ENCODE peak calls at places on chromosomes 13 and 19, in four cellular contexts. H is stimulated activated CD4-positive, alpha-beta T cell treated with anti-CD3 and anti-CD28 coated beads, Interleukin-15, amount 100 ng/mL, for 1 hour; O is left lobe of liver; N is HS-5. X is an unnamed sample.
A peak's percentile ranks its signal among the peaks of the same experiment; 100 is the strongest.

GRCh38 chr19:46660008-46660517 is 919 bp downstream of the DACT3 start:
- DNase-seq in H (no peak), O (no peak), N (no peak), X (no peak)

GRCh38 chr19:32404939-32405430 is 585 bp upstream of the DPY19L3 start:
- DNase-seq in H (peak; percentile 18), O (peak; percentile 85), N (no peak), X (no peak)

GRCh38 chr13:113220141-113220598 is 10.8 kb downstream of the CUL4A start:
- DNase-seq in H (no peak), O (peak; percentile 86), N (no peak), X (no peak)

GRCh38 chr13:49625392-49626137 is 2.7 kb upstream of the ARL11 start:
- DNase-seq in H (no peak), O (peak; percentile 98), N (no peak), X (no peak)

GRCh38 chr19:52237197-52237596 is 32.2 kb upstream of the ZNF766 start:
- DNase-seq in H (no peak), O (no peak), N (no peak), X (no peak)

GRCh38 chr13:100075700-100076587 is 12.9 kb upstream of the PCCA start:
- DNase-seq in H (no peak), O (peak; percentile 69), N (no peak), X (no peak)

GRCh38 chr13:27034678-27035111 is 136.9 kb downstream of the USP12 start:
- DNase-seq in H (no peak), O (peak; percentile 51), N (no peak), X (no peak)

GRCh38 chr19:47631681-47632446 is 22.9 kb downstream of the BICRA start:
- DNase-seq in H (no peak), O (no peak), N (no peak), X (no peak)

GRCh38 chr19:41552558-41552957 is 23.4 kb upstream of the CEACAM21 start:
- DNase-seq in H (no peak), O (no peak), N (no peak), X (no peak)

GRCh38 chr19:55088543-55089265 is 13.0 kb downstream of the EPS8L1 start:
- DNase-seq in H (peak; percentile 73), O (no peak), N (no peak), X (peak; percentile 57)

GRCh38 chr13:44093607-44094583 is 214.2 kb downstream of the LACC1 start:
- DNase-seq in H (no peak), O (no peak), N (no peak), X (no peak)

GRCh38 chr13:114234266-114234644 is 442 bp upstream of the CDC16 start:
- DNase-seq in H (no peak), O (no peak), N (no peak), X (no peak)

X was measured in effector memory CD4-positive, alpha-beta T cell.